ENCODE peak calls at places on chromosomes 7 and 10, in six cellular contexts. X is CD4-positive, CD25-positive, alpha-beta regulatory T cell; P is amygdala; B is activated CD4-positive, alpha-beta T cell treated with anti-CD3 and anti-CD28 coated beads, Interleukin-2, amount 50 U/mL, for 4 hours; U is heart right ventricle; K is colonic mucosa. R is an unnamed sample.

GRCh38 chr10:44961931-44962750 is 2.5 kb downstream of the RASSF4 start:
- DNase-seq in X (no peak), P (no peak), B (no peak), U (no peak), K (peak; percentile 17), R (peak; percentile 43)

GRCh38 chr7:80918406-80918805 is 445 bp downstream of the SEMA3C start:
- DNase-seq in X (no peak), P (no peak), B (no peak), U (no peak), K (no peak), R (no peak)

GRCh38 chr10:90288403-90288933 is 569.4 kb downstream of the HTR7 start:
- DNase-seq in X (no peak), P (no peak), B (no peak), U (no peak), K (no peak), R (no peak)

GRCh38 chr10:58892039-58892665 is 284.3 kb upstream of the PHYHIPL start:
- DNase-seq in X (no peak), P (no peak), B (no peak), U (no peak), K (no peak), R (no peak)

GRCh38 chr7:118148930-118149329 is 35.0 kb upstream of the LSM8 start:
- DNase-seq in X (no peak), P (no peak), B (no peak), U (no peak), K (no peak), R (no peak)

GRCh38 chr10:59724098-59724938 is 14.7 kb upstream of the SLC16A9 start:
- DNase-seq in X (no peak), P (no peak), B (no peak), U (no peak), K (peak; percentile 68), R (no peak)

GRCh38 chr7:88217675-88218427 is 2.0 kb downstream of the SRI start:
- DNase-seq in X (no peak), P (no peak), B (no peak), U (no peak), K (no peak), R (no peak)

GRCh38 chr10:86062647-86063145 is 303.9 kb downstream of the GRID1 start:
- DNase-seq in X (no peak), P (no peak), B (no peak), U (no peak), K (no peak), R (peak; percentile 55)

GRCh38 chr10:121702351-121703320 is 104.4 kb upstream of the FGFR2 start:
- DNase-seq in X (no peak), P (no peak), B (no peak), U (no peak), K (no peak), R (no peak)

GRCh38 chr7:64541438-64542359 is 21.2 kb downstream of the ZNF680 start:
- DNase-seq in X (no peak), P (no peak), B (no peak), U (no peak), K (no peak), R (no peak)

GRCh38 chr10:697097-697875 is 7.8 kb upstream of the DIP2C start:
- DNase-seq in X (no peak), P (no peak), B (no peak), U (no peak), K (no peak), R (no peak)

GRCh38 chr7:115217373-115217772 is 295.5 kb downstream of the MDFIC start:
- DNase-seq in X (no peak), P (no peak), B (no peak), U (no peak), K (no peak), R (no peak)

GRCh38 chr10:4074559-4075407 is 289.8 kb upstream of the KLF6 start:
- DNase-seq in X (no peak), P (no peak), B (no peak), U (peak; percentile 24), K (no peak), R (no peak)

GRCh38 chr10:21100871-21101514 is 203.9 kb upstream of the NEBL start:
- DNase-seq in X (no peak), P (no peak), B (no peak), U (no peak), K (no peak), R (no peak)